ENCODE peak calls at places on chromosomes 11 and 22, in four cellular contexts. Y is GM06990, I is cardiac muscle cell, W is upper lobe of right lung. X is an unnamed sample.

GRCh38 chr22:39429916-39430575 is 26.8 kb upstream of the MGAT3 start:
- DNase-seq in Y (no peak), I (no peak), W (no peak), X (no peak)

GRCh38 chr11:65873280-65874156 is 918 bp upstream of the EFEMP2 start:
- DNase-seq in Y (peak), I (peak), W (peak), X (peak)

GRCh38 chr11:118921121-118921928 is 4.4 kb downstream of the BCL9L start:
- DNase-seq in Y (no peak), I (no peak), W (peak), X (no peak)

GRCh38 chr11:131811380-131811779 is 441.0 kb downstream of the NTM start:
- DNase-seq in Y (no peak), I (no peak), W (no peak), X (no peak)

GRCh38 chr11:14636119-14636518 is 7.5 kb upstream of the PDE3B start:
- DNase-seq in Y (no peak), I (no peak), W (no peak), X (no peak)

GRCh38 chr11:10480760-10481159 is 25.7 kb downstream of the AMPD3 start:
- DNase-seq in Y (no peak), I (no peak), W (no peak), X (no peak)

GRCh38 chr11:60919320-60919719 is 4.9 kb upstream of the TMEM132A start:
- DNase-seq in Y (no peak), I (no peak), W (no peak), X (no peak)

GRCh38 chr11:74318241-74318932 is 6.9 kb upstream of the P4HA3 start:
- DNase-seq in Y (no peak), I (no peak), W (no peak), X (no peak)

GRCh38 chr11:29458252-29458651 is 558.6 kb downstream of the KCNA4 start:
- DNase-seq in Y (no peak), I (no peak), W (no peak), X (no peak)

GRCh38 chr11:117186431-117186761 is 7.9 kb downstream of the SIDT2 start:
- DNase-seq in Y (no peak), I (no peak), W (no peak), X (peak)

GRCh38 chr11:109123811-109124787 is 297.9 kb upstream of the C11orf87 start:
- DNase-seq in Y (no peak), I (peak), W (no peak), X (no peak)

GRCh38 chr22:50695421-50696250 is 23.0 kb downstream of the SHANK3 start:
- DNase-seq in Y (no peak), I (no peak), W (peak), X (no peak)

GRCh38 chr22:22348127-22348814 is 103.7 kb downstream of the VPREB1 start:
- DNase-seq in Y (no peak), I (no peak), W (no peak), X (no peak)

GRCh38 chr22:46574993-46575914 is 37.8 kb upstream of the CELSR1 start:
- DNase-seq in Y (no peak), I (peak), W (peak), X (no peak)

DNA sequence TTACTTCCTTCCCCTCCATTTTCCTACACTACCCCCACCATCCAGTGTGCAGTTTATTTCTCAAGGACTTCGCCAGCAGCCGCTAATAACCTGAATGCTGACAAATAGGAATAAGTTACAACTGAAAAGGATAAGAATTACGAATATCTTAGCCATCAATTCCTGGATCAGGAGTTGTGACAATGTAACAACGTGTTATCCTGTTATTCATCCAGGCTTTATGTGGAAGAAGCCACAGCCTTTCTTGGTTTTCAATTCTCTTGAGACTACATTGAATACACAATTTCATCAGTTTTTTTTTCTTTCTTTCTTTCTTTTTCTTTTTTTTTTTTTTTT is 5.8 kb downstream of the HBG1 start:
- DNase-seq in Y (no peak), I (no peak), W (no peak), X (no peak)
- TF ChIP-seq CTCF in Y (no peak), I (no peak), W (no peak), X (no peak)

DNA sequence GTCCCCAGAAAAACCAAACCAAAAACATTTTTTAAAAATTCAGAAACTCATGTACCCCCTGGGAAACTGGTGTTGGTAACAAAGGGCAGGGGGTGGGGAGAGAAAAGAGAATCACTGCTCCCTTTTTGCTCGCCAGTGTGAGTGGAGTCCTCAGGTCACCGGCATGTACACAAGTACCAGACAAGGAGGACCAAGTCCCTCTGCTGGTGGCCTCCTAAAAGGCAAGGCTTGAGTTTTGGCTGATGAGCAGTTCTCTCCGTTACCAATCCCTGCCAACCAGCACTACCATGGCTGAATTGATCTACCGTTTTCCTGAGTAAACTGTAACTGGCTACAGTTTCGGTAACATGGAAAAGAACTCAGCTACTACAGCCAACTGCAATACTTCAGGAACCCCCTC is 22.0 kb downstream of the APOL5 start:
- DNase-seq in Y (no peak), I (no peak), W (no peak), X (no peak)
- TF ChIP-seq CTCF in Y (peak), I (peak), W (no peak), X (peak)

GRCh38 chr11:93741094-93741881 is at the start of the genes C11orf54 and TAF1D:
- DNase-seq in Y (peak), I (peak), W (peak), X (peak)
- TF ChIP-seq CTCF in Y (no peak), I (no peak), W (no peak), X (no peak)

GRCh38 chr22:29723766-29724165 is 4.0 kb downstream of the CABP7 start:
- DNase-seq in Y (no peak), I (no peak), W (no peak), X (no peak)
- TF ChIP-seq CTCF in Y (no peak), I (peak), W (no peak), X (no peak)

GRCh38 chr22:43827336-43827735 is 15.2 kb upstream of the EFCAB6 start:
- DNase-seq in Y (no peak), I (no peak), W (no peak), X (no peak)

GRCh38 chr22:43829448-43829821 is 17.3 kb upstream of the EFCAB6 start:
- DNase-seq in Y (no peak), I (no peak), W (peak), X (no peak)

GRCh38 chr22:43826142-43827093 is 14.3 kb upstream of the EFCAB6 start:
- DNase-seq in Y (no peak), I (no peak), W (peak), X (no peak)

GRCh38 chr22:43828711-43829447 is 16.8 kb upstream of the EFCAB6 start:
- DNase-seq in Y (no peak), I (peak), W (peak), X (no peak)

DNA sequence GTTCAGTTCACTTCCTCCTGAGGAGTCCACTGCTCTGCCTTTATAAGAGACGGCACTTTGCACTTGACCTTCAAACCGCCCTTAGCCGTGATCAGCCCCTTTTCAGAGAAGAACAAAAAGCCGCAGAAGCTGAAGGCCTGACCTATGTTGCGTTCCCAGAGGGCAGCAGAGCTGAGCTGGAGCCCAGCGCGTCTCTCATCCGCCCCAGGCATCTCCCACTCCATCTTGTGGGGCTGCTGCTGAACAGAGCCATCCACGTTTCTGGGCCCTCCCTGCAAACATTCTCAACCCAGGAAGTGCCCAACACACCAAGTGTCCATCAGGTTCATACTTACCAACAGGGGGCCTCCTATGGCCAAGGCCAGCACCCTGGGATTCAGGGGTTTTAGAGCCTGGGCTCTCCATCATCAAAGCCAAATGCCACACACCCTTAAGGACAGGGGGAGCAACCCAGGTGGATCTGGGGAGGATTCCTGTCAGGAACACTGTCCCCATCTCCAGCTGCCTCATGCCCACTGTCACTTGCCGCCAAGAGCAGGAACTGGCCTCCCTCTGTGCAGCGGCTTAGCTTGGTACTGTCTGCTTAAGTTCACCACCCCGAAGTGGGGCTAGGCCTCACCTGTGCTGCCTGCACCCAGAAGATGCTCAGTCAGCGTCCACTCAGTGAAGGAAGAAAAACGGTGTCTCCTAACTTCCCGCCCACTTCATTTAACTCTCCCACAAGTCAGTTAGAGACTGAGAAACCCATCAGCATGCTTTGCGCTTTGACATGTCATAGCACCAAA is 16.0 kb upstream of the EFCAB6 start:
- DNase-seq in Y (no peak), I (no peak), W (no peak), X (no peak)
- TF ChIP-seq CTCF in Y (no peak), I (no peak), W (no peak), X (no peak)

X was measured in GM13977.